ENCODE peak calls at places on chromosome 20, in ten cellular contexts. One of them, this sample, is unnamed.

GRCh38 chr20:58747400-58747672 is 54.7 kb downstream of the NPEPL1 start:
- DNase-seq in AG09309: no peak
- DNase-seq in NCI-H774: no peak
- DNase-seq in HEK293T: no peak
- DNase-seq in brain microvascular endothelial cell: no peak
- DNase-seq in activated naive CD8-positive, alpha-beta T cell treated with anti-CD3 and anti-CD28 coated beads, Interleukin-2, amount 10 ng/mL, durations not matched to agents 7 days and 5 days: no peak
- DNase-seq in Jurkat, Clone E6-1: no peak
- DNase-seq in cardiac fibroblast: no peak
- DNase-seq in SJCRH30: no peak
- DNase-seq in amygdala: no peak
- DNase-seq in this sample: no peak

GRCh38 chr20:45358282-45359068 is 4.5 kb upstream of the SYS1 start:
- DNase-seq in AG09309: peak
- DNase-seq in brain microvascular endothelial cell: peak
- DNase-seq in amygdala: peak
- DNase-seq in SJCRH30: no peak
- DNase-seq in NCI-H774: peak
- DNase-seq in Jurkat, Clone E6-1: no peak
- DNase-seq in HEK293T: no peak
- DNase-seq in cardiac fibroblast: peak
- DNase-seq in activated naive CD8-positive, alpha-beta T cell treated with anti-CD3 and anti-CD28 coated beads, Interleukin-2, amount 10 ng/mL, durations not matched to agents 7 days and 5 days: no peak
- DNase-seq in this sample: no peak

GRCh38 chr20:23479043-23479442 is 11.9 kb upstream of the CST8 start:
- DNase-seq in Jurkat, Clone E6-1: no peak
- DNase-seq in amygdala: no peak
- DNase-seq in activated naive CD8-positive, alpha-beta T cell treated with anti-CD3 and anti-CD28 coated beads, Interleukin-2, amount 10 ng/mL, durations not matched to agents 7 days and 5 days: no peak
- DNase-seq in NCI-H774: no peak
- DNase-seq in HEK293T: no peak
- DNase-seq in AG09309: no peak
- DNase-seq in cardiac fibroblast: no peak
- DNase-seq in SJCRH30: no peak
- DNase-seq in brain microvascular endothelial cell: no peak
- DNase-seq in this sample: no peak

GRCh38 chr20:10609276-10609675 is 64.5 kb downstream of the JAG1 start:
- DNase-seq in brain microvascular endothelial cell: peak
- DNase-seq in Jurkat, Clone E6-1: no peak
- DNase-seq in amygdala: no peak
- DNase-seq in SJCRH30: no peak
- DNase-seq in cardiac fibroblast: peak
- DNase-seq in HEK293T: no peak
- DNase-seq in AG09309: peak
- DNase-seq in NCI-H774: no peak
- DNase-seq in activated naive CD8-positive, alpha-beta T cell treated with anti-CD3 and anti-CD28 coated beads, Interleukin-2, amount 10 ng/mL, durations not matched to agents 7 days and 5 days: no peak
- DNase-seq in this sample: no peak

GRCh38 chr20:57659131-57659788 is 39.0 kb upstream of the ZBP1 start:
- DNase-seq in AG09309: no peak
- DNase-seq in activated naive CD8-positive, alpha-beta T cell treated with anti-CD3 and anti-CD28 coated beads, Interleukin-2, amount 10 ng/mL, durations not matched to agents 7 days and 5 days: peak
- DNase-seq in amygdala: no peak
- DNase-seq in SJCRH30: peak
- DNase-seq in brain microvascular endothelial cell: no peak
- DNase-seq in Jurkat, Clone E6-1: peak
- DNase-seq in cardiac fibroblast: no peak
- DNase-seq in HEK293T: no peak
- DNase-seq in NCI-H774: no peak
- DNase-seq in this sample: peak

GRCh38 chr20:23244207-23244915 is 106.2 kb upstream of the NXT1 start:
- DNase-seq in activated naive CD8-positive, alpha-beta T cell treated with anti-CD3 and anti-CD28 coated beads, Interleukin-2, amount 10 ng/mL, durations not matched to agents 7 days and 5 days: no peak
- DNase-seq in HEK293T: no peak
- DNase-seq in SJCRH30: no peak
- DNase-seq in NCI-H774: no peak
- DNase-seq in brain microvascular endothelial cell: no peak
- DNase-seq in AG09309: no peak
- DNase-seq in Jurkat, Clone E6-1: no peak
- DNase-seq in amygdala: no peak
- DNase-seq in cardiac fibroblast: peak
- DNase-seq in this sample: no peak

GRCh38 chr20:61450549-61450948 is 198.5 kb downstream of the CDH4 start:
- DNase-seq in NCI-H774: no peak
- DNase-seq in cardiac fibroblast: no peak
- DNase-seq in amygdala: no peak
- DNase-seq in SJCRH30: no peak
- DNase-seq in AG09309: no peak
- DNase-seq in HEK293T: no peak
- DNase-seq in Jurkat, Clone E6-1: no peak
- DNase-seq in brain microvascular endothelial cell: no peak
- DNase-seq in activated naive CD8-positive, alpha-beta T cell treated with anti-CD3 and anti-CD28 coated beads, Interleukin-2, amount 10 ng/mL, durations not matched to agents 7 days and 5 days: no peak
- DNase-seq in this sample: no peak

GRCh38 chr20:2687514-2687913 is 5.1 kb upstream of the EBF4 start:
- DNase-seq in amygdala: no peak
- DNase-seq in AG09309: no peak
- DNase-seq in SJCRH30: no peak
- DNase-seq in HEK293T: no peak
- DNase-seq in NCI-H774: no peak
- DNase-seq in brain microvascular endothelial cell: no peak
- DNase-seq in activated naive CD8-positive, alpha-beta T cell treated with anti-CD3 and anti-CD28 coated beads, Interleukin-2, amount 10 ng/mL, durations not matched to agents 7 days and 5 days: no peak
- DNase-seq in cardiac fibroblast: no peak
- DNase-seq in Jurkat, Clone E6-1: no peak
- DNase-seq in this sample: peak

GRCh38 chr20:6525447-6526303 is 241.8 kb upstream of the BMP2 start:
- DNase-seq in NCI-H774: no peak
- DNase-seq in amygdala: no peak
- DNase-seq in AG09309: no peak
- DNase-seq in brain microvascular endothelial cell: peak
- DNase-seq in SJCRH30: no peak
- DNase-seq in cardiac fibroblast: peak
- DNase-seq in HEK293T: peak
- DNase-seq in activated naive CD8-positive, alpha-beta T cell treated with anti-CD3 and anti-CD28 coated beads, Interleukin-2, amount 10 ng/mL, durations not matched to agents 7 days and 5 days: no peak
- DNase-seq in Jurkat, Clone E6-1: no peak
- DNase-seq in this sample: peak

GRCh38 chr20:52349806-52350205 is 158.2 kb upstream of the ZFP64 start:
- DNase-seq in NCI-H774: no peak
- DNase-seq in activated naive CD8-positive, alpha-beta T cell treated with anti-CD3 and anti-CD28 coated beads, Interleukin-2, amount 10 ng/mL, durations not matched to agents 7 days and 5 days: no peak
- DNase-seq in Jurkat, Clone E6-1: no peak
- DNase-seq in amygdala: no peak
- DNase-seq in brain microvascular endothelial cell: no peak
- DNase-seq in AG09309: no peak
- DNase-seq in cardiac fibroblast: no peak
- DNase-seq in HEK293T: no peak
- DNase-seq in SJCRH30: no peak
- DNase-seq in this sample: no peak

GRCh38 chr20:8190043-8190880 is 58.2 kb downstream of the PLCB1 start:
- DNase-seq in HEK293T: no peak
- DNase-seq in AG09309: no peak
- DNase-seq in amygdala: no peak
- DNase-seq in SJCRH30: no peak
- DNase-seq in Jurkat, Clone E6-1: no peak
- DNase-seq in NCI-H774: no peak
- DNase-seq in brain microvascular endothelial cell: no peak
- DNase-seq in activated naive CD8-positive, alpha-beta T cell treated with anti-CD3 and anti-CD28 coated beads, Interleukin-2, amount 10 ng/mL, durations not matched to agents 7 days and 5 days: no peak
- DNase-seq in cardiac fibroblast: no peak
- DNase-seq in this sample: no peak

GRCh38 chr20:44224651-44225050 is 14.1 kb upstream of the OSER1 start:
- DNase-seq in amygdala: no peak
- DNase-seq in NCI-H774: no peak
- DNase-seq in SJCRH30: no peak
- DNase-seq in HEK293T: no peak
- DNase-seq in cardiac fibroblast: no peak
- DNase-seq in brain microvascular endothelial cell: no peak
- DNase-seq in activated naive CD8-positive, alpha-beta T cell treated with anti-CD3 and anti-CD28 coated beads, Interleukin-2, amount 10 ng/mL, durations not matched to agents 7 days and 5 days: no peak
- DNase-seq in Jurkat, Clone E6-1: no peak
- DNase-seq in AG09309: no peak
- DNase-seq in this sample: no peak

GRCh38 chr20:1949306-1949705 is 44.6 kb downstream of the PDYN start:
- DNase-seq in SJCRH30: no peak
- DNase-seq in NCI-H774: no peak
- DNase-seq in amygdala: no peak
- DNase-seq in AG09309: no peak
- DNase-seq in activated naive CD8-positive, alpha-beta T cell treated with anti-CD3 and anti-CD28 coated beads, Interleukin-2, amount 10 ng/mL, durations not matched to agents 7 days and 5 days: no peak
- DNase-seq in HEK293T: no peak
- DNase-seq in cardiac fibroblast: no peak
- DNase-seq in brain microvascular endothelial cell: no peak
- DNase-seq in Jurkat, Clone E6-1: no peak
- DNase-seq in this sample: no peak

GRCh38 chr20:38165089-38165965 is at the start of gene TGM2:
- DNase-seq in amygdala: no peak
- DNase-seq in HEK293T: peak
- DNase-seq in Jurkat, Clone E6-1: no peak
- DNase-seq in brain microvascular endothelial cell: peak
- DNase-seq in SJCRH30: no peak
- DNase-seq in cardiac fibroblast: peak
- DNase-seq in activated naive CD8-positive, alpha-beta T cell treated with anti-CD3 and anti-CD28 coated beads, Interleukin-2, amount 10 ng/mL, durations not matched to agents 7 days and 5 days: peak
- DNase-seq in NCI-H774: peak
- DNase-seq in AG09309: no peak
- DNase-seq in this sample: peak